ENCODE peak calls at places on chromosomes 6 and 20, in seven cellular contexts. R is HCT116, X is GM12878, K is SK-N-SH, Q is HepG2, Y is H1, G is K562. C is an unnamed sample.

GRCh38 chr6:34115396-34116314 is 30.2 kb downstream of the GRM4 start:
- DNase-seq in R (no peak), X (no peak), K (no peak), Q (no peak), Y (peak; percentile 85), G (peak; percentile 63), C (peak; percentile 53)

GRCh38 chr6:140271759-140272377 is 897.4 kb upstream of the CITED2 start:
- DNase-seq in R (no peak), X (peak; percentile 36), K (no peak), Q (no peak), Y (no peak), G (no peak), C (no peak)

GRCh38 chr20:3494218-3494617 is 23.4 kb downstream of the ATRN start:
- DNase-seq in R (no peak), X (no peak), K (no peak), Q (no peak), Y (no peak), G (no peak), C (no peak)

GRCh38 chr6:18265787-18266523 is 1.6 kb upstream of the DEK start:
- DNase-seq in R (no peak), X (no peak), K (no peak), Q (no peak), Y (no peak), G (peak; percentile 28), C (no peak)

GRCh38 chr6:106187424-106187982 is 101.4 kb downstream of the PRDM1 start:
- DNase-seq in R (no peak), X (no peak), K (no peak), Q (no peak), Y (no peak), G (no peak), C (no peak)

GRCh38 chr20:20603339-20603990 is 109.0 kb downstream of the RALGAPA2 start:
- DNase-seq in R (no peak), X (peak; percentile 95), K (no peak), Q (no peak), Y (no peak), G (no peak), C (peak; percentile 5)

GRCh38 chr20:64156886-64157875 is 7.1 kb upstream of the MYT1 start:
- DNase-seq in R (no peak), X (no peak), K (no peak), Q (no peak), Y (no peak), G (no peak), C (no peak)

GRCh38 chr6:30725713-30726505 is 5.8 kb downstream of the TUBB start:
- DNase-seq in R (no peak), X (no peak), K (peak; percentile 41), Q (no peak), Y (peak; percentile 72), G (peak; percentile 61), C (peak; percentile 51)

GRCh38 chr6:136051140-136051775 is 198.9 kb downstream of the MTFR2 start:
- DNase-seq in R (no peak), X (no peak), K (no peak), Q (no peak), Y (no peak), G (no peak), C (no peak)

GRCh38 chr6:24882295-24882694 is 53.5 kb downstream of the RIPOR2 start:
- DNase-seq in R (no peak), X (no peak), K (no peak), Q (no peak), Y (no peak), G (no peak), C (no peak)

GRCh38 chr6:128493877-128494276 is 26.5 kb downstream of the PTPRK start:
- DNase-seq in R (no peak), X (no peak), K (no peak), Q (no peak), Y (no peak), G (no peak), C (peak; percentile 22)

GRCh38 chr20:56630506-56631317 is 1.6 kb downstream of the TFAP2C start:
- DNase-seq in R (no peak), X (no peak), K (peak; percentile 28), Q (no peak), Y (peak; percentile 80), G (no peak), C (peak; percentile 65)
- TF ChIP-seq JUND in R (no peak), X (no peak), K (no peak), Q (no peak), Y (no peak), G (no peak), C (no peak)

GRCh38 chr6:32814145-32814544 is 2.7 kb downstream of the HLA-DOB start:
- DNase-seq in R (no peak), X (no peak), K (no peak), Q (no peak), Y (no peak), G (no peak), C (no peak)

GRCh38 chr6:32818867-32819266 is 2.1 kb upstream of the HLA-DOB start:
- DNase-seq in R (no peak), X (no peak), K (no peak), Q (no peak), Y (no peak), G (no peak), C (no peak)

GRCh38 chr6:32815996-32816395 is 806 bp downstream of the HLA-DOB start:
- DNase-seq in R (no peak), X (peak; percentile 61), K (no peak), Q (no peak), Y (no peak), G (no peak), C (no peak)

GRCh38 chr6:32815115-32815514 is 1.7 kb downstream of the HLA-DOB start:
- DNase-seq in R (no peak), X (no peak), K (no peak), Q (no peak), Y (no peak), G (no peak), C (no peak)

GRCh38 chr6:32816746-32817204 is at the start of gene HLA-DOB:
- DNase-seq in R (peak; percentile 40), X (no peak), K (no peak), Q (no peak), Y (no peak), G (no peak), C (peak; percentile 72)
- TF ChIP-seq JUND in R (no peak), X (no peak), K (no peak), Q (no peak), Y (no peak), G (no peak), C (no peak)

GRCh38 chr20:34628026-34628425 is 48.9 kb downstream of the PIGU start:
- DNase-seq in R (no peak), X (no peak), K (no peak), Q (no peak), Y (no peak), G (no peak), C (no peak)
- TF ChIP-seq JUND in R (no peak), X (no peak), K (no peak), Q (no peak), Y (no peak), G (no peak), C (no peak)

GRCh38 chr6:144297498-144298166 is 12.5 kb downstream of the UTRN start:
- DNase-seq in R (no peak), X (no peak), K (no peak), Q (no peak), Y (no peak), G (no peak), C (no peak)
- TF ChIP-seq JUND in R (no peak), X (no peak), K (no peak), Q (no peak), Y (no peak), G (no peak), C (no peak)